ENCODE peak calls at places on chromosomes 11 and 22, in four cellular contexts. M is T-helper 1 cell, U is NCI-H2171, N is GM23248. D is an unnamed sample.
A peak's percentile ranks its signal among the peaks of the same experiment; 100 is the strongest.

GRCh38 chr11:66090288-66090687 is 20.2 kb downstream of the PACS1 start:
- DNase-seq in U (no peak), N (no peak), M (no peak), D (no peak)

GRCh38 chr22:43776081-43776670 is 35.9 kb downstream of the EFCAB6 start:
- DNase-seq in N (no peak), M (no peak), U (no peak), D (no peak)

GRCh38 chr22:42343551-42344081 is 73.2 kb upstream of the TCF20 start:
- DNase-seq in M (no peak), U (peak; percentile 69), N (peak; percentile 56), D (peak; percentile 35)

GRCh38 chr11:47915407-47916137 is 64.8 kb upstream of the PTPRJ start:
- DNase-seq in N (no peak), M (peak; percentile 13), U (no peak), D (no peak)

GRCh38 chr11:26553182-26553581 is 18.9 kb downstream of the MUC15 start:
- DNase-seq in M (no peak), N (no peak), U (no peak), D (no peak)

GRCh38 chr22:50084570-50084969 is 656 bp downstream of the MLC1 start:
- DNase-seq in U (no peak), N (no peak), M (no peak), D (no peak)

GRCh38 chr22:49601614-49602321 is 225.9 kb downstream of the BRD1 start:
- DNase-seq in M (no peak), N (no peak), U (no peak), D (no peak)

GRCh38 chr11:108559904-108560303 is 33.7 kb downstream of the EXPH5 start:
- DNase-seq in M (no peak), U (no peak), N (peak; percentile 80), D (no peak)

GRCh38 chr11:88555829-88556202 is 218.3 kb upstream of the CTSC start:
- DNase-seq in N (peak; percentile 76), M (no peak), U (no peak), D (no peak)

GRCh38 chr22:46079093-46079860 is 71.0 kb upstream of the PPARA start:
- DNase-seq in N (peak; percentile 56), M (peak; percentile 2), U (no peak), D (no peak)

GRCh38 chr11:118899706-118900360 is 16.1 kb downstream of the CXCR5 start:
- DNase-seq in M (no peak), U (no peak), N (no peak), D (no peak)

GRCh38 chr11:34501500-34501899 is 12.1 kb downstream of the ELF5 start:
- DNase-seq in U (no peak), M (no peak), N (peak; percentile 88), D (no peak)

GRCh38 chr22:31616315-31616980 is 45.6 kb downstream of the PISD start:
- DNase-seq in N (no peak), M (no peak), U (no peak), D (no peak)

GRCh38 chr11:74948546-74948897 is 369 bp downstream of the XRRA1 start:
- DNase-seq in N (peak; percentile 54), U (no peak), M (no peak), D (no peak)

GRCh38 chr22:26529345-26529744 is 17.1 kb upstream of the TFIP11 start:
- DNase-seq in N (peak; percentile 55), U (no peak), M (no peak), D (no peak)

GRCh38 chr22:17087176-17088131 is 2.7 kb downstream of the IL17RA start:
- DNase-seq in M (peak; percentile 37), U (no peak), N (no peak), D (peak; percentile 61)

GRCh38 chr11:58575377-58576020 is at the start of gene LPXN:
- DNase-seq in M (peak; percentile 32), N (peak; percentile 95), U (no peak), D (peak; percentile 53)

GRCh38 chr22:38176170-38176741 is 5.4 kb downstream of the PLA2G6 start:
- DNase-seq in N (peak; percentile 30), U (no peak), M (no peak), D (no peak)

GRCh38 chr11:1560618-1561251 is 11.3 kb downstream of the DUSP8 start:
- DNase-seq in M (no peak), N (no peak), U (no peak), D (no peak)

GRCh38 chr11:105719073-105719846 is 109.4 kb downstream of the GRIA4 start:
- DNase-seq in M (no peak), U (no peak), N (no peak), D (no peak)

GRCh38 chr11:126163779-126164178 is 47.7 kb downstream of the RPUSD4 start:
- DNase-seq in M (no peak), N (no peak), U (no peak), D (no peak)